ENCODE peak calls at places on chromosome 3, in four cellular contexts. One of them, this sample, is unnamed.

GRCh38 chr3:13723676-13724207 is 156.1 kb downstream of the WNT7A start:
- DNase-seq in heart left ventricle: no peak
- DNase-seq in tibial artery: no peak
- DNase-seq in A549: no peak
- DNase-seq in this sample: no peak

GRCh38 chr3:14555835-14556234 is 15.7 kb upstream of the GRIP2 start:
- DNase-seq in tibial artery: no peak
- DNase-seq in A549: no peak
- DNase-seq in heart left ventricle: peak; percentile 58
- DNase-seq in this sample: peak; percentile 40

GRCh38 chr3:55439657-55440405 is 47.3 kb downstream of the WNT5A start:
- DNase-seq in heart left ventricle: no peak
- DNase-seq in tibial artery: no peak
- DNase-seq in A549: no peak
- DNase-seq in this sample: no peak

GRCh38 chr3:150759319-150759718 is 3.6 kb downstream of the SIAH2 start:
- DNase-seq in heart left ventricle: no peak
- DNase-seq in tibial artery: no peak
- DNase-seq in A549: no peak
- DNase-seq in this sample: no peak

GRCh38 chr3:60746690-60747416 is 504.4 kb downstream of the FHIT start:
- DNase-seq in A549: no peak
- DNase-seq in heart left ventricle: no peak
- DNase-seq in tibial artery: no peak
- DNase-seq in this sample: no peak

GRCh38 chr3:62587169-62587568 is 213.8 kb upstream of the FEZF2 start:
- DNase-seq in tibial artery: no peak
- DNase-seq in A549: no peak
- DNase-seq in heart left ventricle: no peak
- DNase-seq in this sample: no peak

GRCh38 chr3:152496286-152496685 is 227.6 kb downstream of the MBNL1 start:
- DNase-seq in A549: no peak
- DNase-seq in heart left ventricle: no peak
- DNase-seq in tibial artery: no peak
- DNase-seq in this sample: no peak

GRCh38 chr3:178454714-178455113 is 81.5 kb upstream of the KCNMB2 start:
- DNase-seq in heart left ventricle: peak; percentile 80
- DNase-seq in tibial artery: peak; percentile 52
- DNase-seq in A549: no peak
- DNase-seq in this sample: no peak

GRCh38 chr3:17800232-17800631 is 57.8 kb upstream of the TBC1D5 start:
- DNase-seq in tibial artery: no peak
- DNase-seq in heart left ventricle: no peak
- DNase-seq in A549: no peak
- DNase-seq in this sample: peak; percentile 32

GRCh38 chr3:11602886-11603285 is 40.8 kb downstream of the VGLL4 start:
- DNase-seq in heart left ventricle: no peak
- DNase-seq in A549: no peak
- DNase-seq in tibial artery: no peak
- DNase-seq in this sample: no peak

GRCh38 chr3:53223025-53223424 is 32.8 kb downstream of the TKT start:
- DNase-seq in A549: no peak
- DNase-seq in heart left ventricle: no peak
- DNase-seq in tibial artery: no peak
- DNase-seq in this sample: no peak

GRCh38 chr3:11567516-11568467 is 75.9 kb downstream of the VGLL4 start:
- DNase-seq in tibial artery: peak; percentile 79
- DNase-seq in heart left ventricle: no peak
- DNase-seq in A549: peak; percentile 56
- DNase-seq in this sample: no peak

GRCh38 chr3:132726341-132726823 is 4.2 kb upstream of the NPHP3 start:
- DNase-seq in tibial artery: no peak
- DNase-seq in heart left ventricle: no peak
- DNase-seq in A549: peak; percentile 19
- DNase-seq in this sample: no peak

GRCh38 chr3:122973893-122974615 is 53.5 kb downstream of the SEMA5B start:
- DNase-seq in heart left ventricle: peak; percentile 72
- DNase-seq in A549: no peak
- DNase-seq in tibial artery: no peak
- DNase-seq in this sample: peak; percentile 84

GRCh38 chr3:64259646-64260045 is 34.4 kb upstream of the PRICKLE2 start:
- DNase-seq in tibial artery: no peak
- DNase-seq in A549: no peak
- DNase-seq in heart left ventricle: no peak
- DNase-seq in this sample: no peak

GRCh38 chr3:127959873-127960272 is 44.8 kb downstream of the KBTBD12 start:
- DNase-seq in A549: peak; percentile 37
- DNase-seq in heart left ventricle: peak; percentile 60
- DNase-seq in tibial artery: no peak
- DNase-seq in this sample: peak; percentile 81

GRCh38 chr3:143847787-143848631 is at the start of gene SLC9A9:
- DNase-seq in tibial artery: peak; percentile 59
- DNase-seq in A549: no peak
- DNase-seq in heart left ventricle: peak; percentile 13
- DNase-seq in this sample: no peak

GRCh38 chr3:48155122-48155521 is 33.1 kb downstream of the CDC25A start:
- DNase-seq in heart left ventricle: no peak
- DNase-seq in tibial artery: no peak
- DNase-seq in A549: peak; percentile 36
- DNase-seq in this sample: no peak

GRCh38 chr3:50830451-50830850 is 155.7 kb downstream of the DOCK3 start:
- DNase-seq in heart left ventricle: no peak
- DNase-seq in A549: no peak
- DNase-seq in tibial artery: no peak
- DNase-seq in this sample: no peak

GRCh38 chr3:29384640-29385039 is 103.8 kb downstream of the RBMS3 start:
- DNase-seq in A549: no peak
- DNase-seq in heart left ventricle: peak; percentile 20
- DNase-seq in tibial artery: no peak
- DNase-seq in this sample: no peak

GRCh38 chr3:14631687-14632444 is 19.7 kb upstream of the CCDC174 start:
- DNase-seq in heart left ventricle: no peak
- DNase-seq in A549: no peak
- DNase-seq in tibial artery: no peak
- DNase-seq in this sample: no peak

GRCh38 chr3:36900474-36901443 is 44.1 kb downstream of the TRANK1 start:
- DNase-seq in tibial artery: no peak
- DNase-seq in A549: no peak
- DNase-seq in heart left ventricle: no peak
- DNase-seq in this sample: no peak

GRCh38 chr3:58025824-58026579 is 17.8 kb downstream of the FLNB start:
- DNase-seq in A549: peak; percentile 47
- DNase-seq in tibial artery: no peak
- DNase-seq in heart left ventricle: no peak
- DNase-seq in this sample: no peak

GRCh38 chr3:109642042-109642441 is 304.7 kb upstream of the DPPA4 start:
- DNase-seq in A549: no peak
- DNase-seq in heart left ventricle: no peak
- DNase-seq in tibial artery: no peak
- DNase-seq in this sample: no peak

GRCh38 chr3:110625126-110625798 is 446.4 kb upstream of the NECTIN3 start:
- DNase-seq in heart left ventricle: no peak
- DNase-seq in A549: no peak
- DNase-seq in tibial artery: no peak
- DNase-seq in this sample: no peak

GRCh38 chr3:57683286-57683685 is 9.6 kb downstream of the DENND6A start:
- DNase-seq in tibial artery: no peak
- DNase-seq in heart left ventricle: no peak
- DNase-seq in A549: no peak
- DNase-seq in this sample: no peak

GRCh38 chr3:179036226-179036625 is 35.4 kb downstream of the ZMAT3 start:
- DNase-seq in heart left ventricle: no peak
- DNase-seq in A549: no peak
- DNase-seq in tibial artery: no peak
- DNase-seq in this sample: no peak

GRCh38 chr3:155637567-155637966 is 107.3 kb downstream of the PLCH1 start:
- DNase-seq in heart left ventricle: no peak
- DNase-seq in A549: no peak
- DNase-seq in tibial artery: no peak
- DNase-seq in this sample: no peak

GRCh38 chr3:35183915-35184675 is 455.2 kb upstream of the ARPP21 start:
- DNase-seq in tibial artery: no peak
- DNase-seq in A549: no peak
- DNase-seq in heart left ventricle: no peak
- DNase-seq in this sample: no peak

GRCh38 chr3:98972720-98973119 is 71.2 kb upstream of the DCBLD2 start:
- DNase-seq in A549: peak; percentile 81
- DNase-seq in heart left ventricle: no peak
- DNase-seq in tibial artery: no peak
- DNase-seq in this sample: no peak

GRCh38 chr3:98969295-98969694 is 67.8 kb upstream of the DCBLD2 start:
- DNase-seq in heart left ventricle: no peak
- DNase-seq in A549: no peak
- DNase-seq in tibial artery: no peak
- DNase-seq in this sample: no peak

GRCh38 chr3:98968824-98969223 is 67.3 kb upstream of the DCBLD2 start:
- DNase-seq in heart left ventricle: no peak
- DNase-seq in A549: peak; percentile 54
- DNase-seq in tibial artery: no peak
- DNase-seq in this sample: no peak

GRCh38 chr3:98972155-98972554 is 70.7 kb upstream of the DCBLD2 start:
- DNase-seq in tibial artery: no peak
- DNase-seq in heart left ventricle: no peak
- DNase-seq in A549: peak; percentile 90
- DNase-seq in this sample: no peak

DNA sequence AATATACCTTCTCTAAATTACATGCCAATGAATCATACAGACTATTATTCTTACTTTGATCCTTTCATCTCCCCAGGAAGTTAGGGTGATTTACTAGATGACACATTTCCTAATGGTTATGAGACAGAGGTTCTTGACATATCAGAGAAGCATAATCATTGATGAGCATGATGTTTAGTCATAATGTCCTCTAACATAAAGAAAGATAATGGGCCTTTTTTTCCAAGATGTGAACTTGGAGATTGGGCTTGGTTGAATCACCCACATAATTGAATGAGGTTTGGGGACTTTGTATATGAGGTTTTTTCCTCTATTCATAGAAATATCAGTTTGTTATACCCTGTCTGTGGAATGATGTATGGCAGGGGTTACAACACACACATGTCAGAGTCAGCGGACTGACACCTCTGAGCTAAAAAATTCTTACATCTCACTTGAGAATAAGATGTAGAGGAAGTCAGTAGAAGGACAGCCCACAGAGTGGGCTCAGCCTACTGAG is 69.7 kb upstream of the DCBLD2 start:
- DNase-seq in heart left ventricle: no peak
- DNase-seq in A549: peak; percentile 78
- DNase-seq in tibial artery: no peak
- DNase-seq in this sample: no peak
- H3K9me3 ChIP-seq in heart left ventricle: no peaks in the 10 kb centered on the region
- H3K9me3 ChIP-seq in A549: peaks cover 25% of the 10 kb centered on the region
- H3K9me3 ChIP-seq in tibial artery: no peaks in the 10 kb centered on the region
- H3K9me3 ChIP-seq in this sample: no peaks in the 10 kb centered on the region

GRCh38 chr3:142224482-142225072 is 808 bp downstream of the GK5 start:
- DNase-seq in tibial artery: no peak
- DNase-seq in A549: no peak
- DNase-seq in heart left ventricle: no peak
- DNase-seq in this sample: no peak

GRCh38 chr3:142225885-142226215 is 465 bp upstream of the GK5 start:
- DNase-seq in A549: no peak
- DNase-seq in heart left ventricle: no peak
- DNase-seq in tibial artery: no peak
- DNase-seq in this sample: no peak

GRCh38 chr3:142223282-142223681 is 2.1 kb downstream of the GK5 start:
- DNase-seq in A549: no peak
- DNase-seq in tibial artery: no peak
- DNase-seq in heart left ventricle: no peak
- DNase-seq in this sample: no peak

GRCh38 chr3:142228964-142229363 is 3.6 kb upstream of the GK5 start:
- DNase-seq in heart left ventricle: no peak
- DNase-seq in tibial artery: no peak
- DNase-seq in A549: no peak
- DNase-seq in this sample: no peak

GRCh38 chr3:142226474-142226873 is 1.1 kb upstream of the GK5 start:
- DNase-seq in A549: peak; percentile 12
- DNase-seq in heart left ventricle: no peak
- DNase-seq in tibial artery: no peak
- DNase-seq in this sample: no peak
- TF ChIP-seq CTCF in A549: no peak
- TF ChIP-seq CTCF in heart left ventricle: no peak
- TF ChIP-seq CTCF in tibial artery: no peak
- TF ChIP-seq CTCF in this sample: peak; percentile 14

DNA sequence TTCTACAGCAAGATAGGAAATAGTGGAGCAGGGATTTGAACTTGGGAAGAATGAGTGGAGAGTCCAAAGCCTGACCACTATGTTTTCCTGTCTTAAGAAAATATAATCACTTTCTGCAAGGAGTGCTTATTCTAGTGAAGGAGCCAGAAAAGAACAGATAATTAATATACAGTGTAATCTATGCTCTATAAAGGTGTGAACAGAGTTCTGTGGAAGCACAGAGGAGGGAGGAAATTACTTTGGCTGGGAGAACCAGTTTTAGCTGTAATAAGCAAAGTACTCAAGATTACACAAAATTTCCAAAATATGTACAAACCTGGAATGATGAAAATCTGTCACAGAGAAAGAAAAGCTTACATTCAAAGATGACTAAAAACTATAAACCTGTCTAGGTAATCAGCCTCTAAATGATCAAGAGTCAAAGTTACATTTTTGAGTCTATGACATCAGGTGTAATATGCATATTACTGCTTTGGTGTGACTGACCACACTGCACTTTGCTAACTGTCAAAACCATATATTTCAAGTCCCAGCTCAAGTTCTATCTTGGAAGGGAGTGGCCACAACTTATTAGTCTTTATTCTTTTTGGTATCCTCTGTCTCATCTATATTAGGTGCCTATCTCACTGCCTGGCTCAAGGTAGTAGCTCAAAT is 40.7 kb upstream of the MB21D2 start:
- DNase-seq in tibial artery: no peak
- DNase-seq in A549: no peak
- DNase-seq in heart left ventricle: no peak
- DNase-seq in this sample: no peak
- H3K4me3 ChIP-seq in tibial artery: no peak overlapping the region
- H3K4me3 ChIP-seq in A549: no peak overlapping the region
- H3K4me3 ChIP-seq in heart left ventricle: no peak overlapping the region
- H3K4me3 ChIP-seq in this sample: no peak overlapping the region

DNA sequence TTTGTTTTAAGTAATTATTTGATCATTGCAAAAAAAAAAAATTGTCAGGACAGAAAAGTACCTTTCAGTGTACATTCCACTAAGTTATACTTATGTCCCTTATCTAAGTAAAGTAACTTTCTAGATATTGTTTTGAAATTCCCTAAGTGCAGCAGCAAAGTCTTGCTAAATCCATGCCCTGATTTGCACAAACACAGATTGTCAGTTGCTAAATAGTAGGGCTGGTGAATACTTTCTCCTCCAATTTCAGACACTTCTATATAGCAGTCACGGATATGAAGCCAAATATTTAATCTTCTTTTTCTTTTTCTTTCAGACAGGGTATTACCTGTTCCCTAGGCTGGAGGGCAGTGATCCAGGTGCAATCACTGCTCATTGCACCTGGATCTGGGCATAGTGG is 12.9 kb downstream of the LRRC2 start:
- DNase-seq in tibial artery: no peak
- DNase-seq in heart left ventricle: no peak
- DNase-seq in A549: no peak
- DNase-seq in this sample: no peak
- H3K9me3 ChIP-seq in tibial artery: no peaks in the 10 kb centered on the region
- H3K9me3 ChIP-seq in heart left ventricle: no peaks in the 10 kb centered on the region
- H3K9me3 ChIP-seq in A549: no peaks in the 10 kb centered on the region
- H3K9me3 ChIP-seq in this sample: no peaks in the 10 kb centered on the region